ENCODE peak calls at places on chromosomes 7 and 10, in nine cellular contexts. One of them, this sample, is unnamed.

GRCh38 chr10:105181616-105182015 is 540.5 kb downstream of the SORCS3 start:
- DNase-seq in lower leg skin: no peak
- DNase-seq in kidney: no peak
- DNase-seq in SK-N-SH: no peak
- DNase-seq in OCI-LY7: no peak
- DNase-seq in H1: no peak
- DNase-seq in heart right ventricle: no peak
- DNase-seq in AG04450: no peak
- DNase-seq in fibroblast of lung: no peak
- DNase-seq in this sample: no peak

GRCh38 chr10:119412831-119413737 is 129.4 kb downstream of the RGS10 start:
- DNase-seq in lower leg skin: no peak
- DNase-seq in kidney: peak; percentile 73
- DNase-seq in SK-N-SH: peak; percentile 87
- DNase-seq in OCI-LY7: no peak
- DNase-seq in H1: no peak
- DNase-seq in heart right ventricle: no peak
- DNase-seq in AG04450: no peak
- DNase-seq in fibroblast of lung: peak; percentile 65
- DNase-seq in this sample: no peak

GRCh38 chr10:92822060-92822634 is 26.2 kb upstream of the EXOC6 start:
- DNase-seq in lower leg skin: no peak
- DNase-seq in kidney: no peak
- DNase-seq in SK-N-SH: no peak
- DNase-seq in OCI-LY7: no peak
- DNase-seq in H1: no peak
- DNase-seq in heart right ventricle: no peak
- DNase-seq in AG04450: peak; percentile 73
- DNase-seq in fibroblast of lung: peak; percentile 89
- DNase-seq in this sample: no peak

GRCh38 chr7:38492010-38492409 is 139.2 kb downstream of the AMPH start:
- DNase-seq in lower leg skin: no peak
- DNase-seq in kidney: no peak
- DNase-seq in SK-N-SH: no peak
- DNase-seq in OCI-LY7: no peak
- DNase-seq in H1: no peak
- DNase-seq in heart right ventricle: no peak
- DNase-seq in AG04450: no peak
- DNase-seq in fibroblast of lung: no peak
- DNase-seq in this sample: no peak

GRCh38 chr7:76372984-76373833 is 14.4 kb upstream of the YWHAG start:
- DNase-seq in lower leg skin: no peak
- DNase-seq in kidney: peak; percentile 28
- DNase-seq in SK-N-SH: no peak
- DNase-seq in OCI-LY7: no peak
- DNase-seq in H1: no peak
- DNase-seq in heart right ventricle: no peak
- DNase-seq in AG04450: peak; percentile 51
- DNase-seq in fibroblast of lung: peak; percentile 57
- DNase-seq in this sample: no peak

GRCh38 chr7:156055206-156055822 is 243.1 kb upstream of the SHH start:
- DNase-seq in lower leg skin: no peak
- DNase-seq in kidney: no peak
- DNase-seq in SK-N-SH: no peak
- DNase-seq in OCI-LY7: no peak
- DNase-seq in H1: no peak
- DNase-seq in heart right ventricle: no peak
- DNase-seq in AG04450: no peak
- DNase-seq in fibroblast of lung: no peak
- DNase-seq in this sample: no peak

GRCh38 chr7:139726485-139726869 is 51.3 kb downstream of the HIPK2 start:
- DNase-seq in lower leg skin: no peak
- DNase-seq in kidney: no peak
- DNase-seq in SK-N-SH: no peak
- DNase-seq in OCI-LY7: no peak
- DNase-seq in H1: no peak
- DNase-seq in heart right ventricle: no peak
- DNase-seq in AG04450: no peak
- DNase-seq in fibroblast of lung: peak; percentile 50
- DNase-seq in this sample: no peak

GRCh38 chr10:51860257-51860656 is 160.9 kb upstream of the CSTF2T start:
- DNase-seq in lower leg skin: peak; percentile 74
- DNase-seq in kidney: no peak
- DNase-seq in SK-N-SH: no peak
- DNase-seq in OCI-LY7: no peak
- DNase-seq in H1: no peak
- DNase-seq in heart right ventricle: no peak
- DNase-seq in AG04450: no peak
- DNase-seq in fibroblast of lung: peak; percentile 80
- DNase-seq in this sample: no peak

GRCh38 chr7:155457544-155458316 is at the start of gene EN2:
- DNase-seq in lower leg skin: no peak
- DNase-seq in kidney: peak; percentile 71
- DNase-seq in SK-N-SH: peak; percentile 75
- DNase-seq in OCI-LY7: no peak
- DNase-seq in H1: no peak
- DNase-seq in heart right ventricle: no peak
- DNase-seq in AG04450: no peak
- DNase-seq in fibroblast of lung: no peak
- DNase-seq in this sample: no peak

GRCh38 chr10:95661818-95662217 is 5.3 kb upstream of the ALDH18A1 start:
- DNase-seq in lower leg skin: no peak
- DNase-seq in kidney: no peak
- DNase-seq in SK-N-SH: no peak
- DNase-seq in OCI-LY7: no peak
- DNase-seq in H1: no peak
- DNase-seq in heart right ventricle: no peak
- DNase-seq in AG04450: no peak
- DNase-seq in fibroblast of lung: no peak
- DNase-seq in this sample: no peak

GRCh38 chr10:64896582-64896981 is 1375.4 kb downstream of the REEP3 start:
- DNase-seq in lower leg skin: no peak
- DNase-seq in kidney: no peak
- DNase-seq in SK-N-SH: no peak
- DNase-seq in OCI-LY7: no peak
- DNase-seq in H1: no peak
- DNase-seq in heart right ventricle: no peak
- DNase-seq in AG04450: no peak
- DNase-seq in fibroblast of lung: no peak
- DNase-seq in this sample: no peak

GRCh38 chr7:67019562-67020390 is 23.1 kb downstream of the TYW1 start:
- DNase-seq in lower leg skin: no peak
- DNase-seq in kidney: no peak
- DNase-seq in SK-N-SH: peak; percentile 36
- DNase-seq in OCI-LY7: no peak
- DNase-seq in H1: no peak
- DNase-seq in heart right ventricle: no peak
- DNase-seq in AG04450: no peak
- DNase-seq in fibroblast of lung: no peak
- DNase-seq in this sample: no peak

DNA sequence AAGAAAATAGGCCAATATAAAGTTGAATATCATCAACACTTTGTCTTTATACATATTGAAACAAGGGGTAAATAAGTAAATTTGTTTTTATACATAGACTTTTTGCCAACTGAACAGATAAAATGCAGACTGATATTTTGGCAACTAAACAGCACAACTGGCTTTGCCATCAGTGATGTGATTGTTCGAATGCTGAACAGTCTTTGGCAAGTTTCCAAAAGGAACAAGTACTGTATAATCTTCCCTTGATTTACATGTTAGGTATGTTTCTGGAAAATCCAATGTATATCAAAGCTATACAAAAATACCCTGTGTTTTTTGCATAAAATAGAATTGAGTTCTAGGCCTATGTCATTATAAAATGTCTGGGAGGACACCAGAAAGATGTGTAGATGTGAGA is 18.2 kb upstream of the ANKRD1 start:
- DNase-seq in lower leg skin: no peak
- DNase-seq in kidney: no peak
- DNase-seq in SK-N-SH: no peak
- DNase-seq in OCI-LY7: no peak
- DNase-seq in H1: no peak
- DNase-seq in heart right ventricle: no peak
- DNase-seq in AG04450: no peak
- DNase-seq in fibroblast of lung: no peak
- DNase-seq in this sample: no peak
- H3K4me3 ChIP-seq in lower leg skin: no peak overlapping the region
- H3K4me3 ChIP-seq in kidney: no peak overlapping the region
- H3K4me3 ChIP-seq in SK-N-SH: no peak overlapping the region
- H3K4me3 ChIP-seq in OCI-LY7: no peak overlapping the region
- H3K4me3 ChIP-seq in H1: no peak overlapping the region
- H3K4me3 ChIP-seq in heart right ventricle: no peak overlapping the region
- H3K4me3 ChIP-seq in AG04450: no peak overlapping the region
- H3K4me3 ChIP-seq in fibroblast of lung: no peak overlapping the region
- H3K4me3 ChIP-seq in this sample: no peak overlapping the region

GRCh38 chr7:106423111-106423510 is 138.3 kb upstream of the NAMPT start:
- DNase-seq in lower leg skin: no peak
- DNase-seq in kidney: no peak
- DNase-seq in SK-N-SH: no peak
- DNase-seq in OCI-LY7: no peak
- DNase-seq in H1: no peak
- DNase-seq in heart right ventricle: no peak
- DNase-seq in AG04450: no peak
- DNase-seq in fibroblast of lung: no peak
- DNase-seq in this sample: no peak

GRCh38 chr7:106423836-106424475 is 139.2 kb upstream of the NAMPT start:
- DNase-seq in lower leg skin: no peak
- DNase-seq in kidney: no peak
- DNase-seq in SK-N-SH: no peak
- DNase-seq in OCI-LY7: no peak
- DNase-seq in H1: no peak
- DNase-seq in heart right ventricle: no peak
- DNase-seq in AG04450: no peak
- DNase-seq in fibroblast of lung: no peak
- DNase-seq in this sample: no peak

GRCh38 chr7:106424476-106425016 is 139.8 kb upstream of the NAMPT start:
- DNase-seq in lower leg skin: no peak
- DNase-seq in kidney: no peak
- DNase-seq in SK-N-SH: no peak
- DNase-seq in OCI-LY7: no peak
- DNase-seq in H1: no peak
- DNase-seq in heart right ventricle: no peak
- DNase-seq in AG04450: no peak
- DNase-seq in fibroblast of lung: no peak
- DNase-seq in this sample: no peak

GRCh38 chr7:106426803-106427202 is 142.0 kb upstream of the NAMPT start:
- DNase-seq in lower leg skin: no peak
- DNase-seq in kidney: no peak
- DNase-seq in SK-N-SH: no peak
- DNase-seq in OCI-LY7: no peak
- DNase-seq in H1: no peak
- DNase-seq in heart right ventricle: no peak
- DNase-seq in AG04450: no peak
- DNase-seq in fibroblast of lung: no peak
- DNase-seq in this sample: no peak

DNA sequence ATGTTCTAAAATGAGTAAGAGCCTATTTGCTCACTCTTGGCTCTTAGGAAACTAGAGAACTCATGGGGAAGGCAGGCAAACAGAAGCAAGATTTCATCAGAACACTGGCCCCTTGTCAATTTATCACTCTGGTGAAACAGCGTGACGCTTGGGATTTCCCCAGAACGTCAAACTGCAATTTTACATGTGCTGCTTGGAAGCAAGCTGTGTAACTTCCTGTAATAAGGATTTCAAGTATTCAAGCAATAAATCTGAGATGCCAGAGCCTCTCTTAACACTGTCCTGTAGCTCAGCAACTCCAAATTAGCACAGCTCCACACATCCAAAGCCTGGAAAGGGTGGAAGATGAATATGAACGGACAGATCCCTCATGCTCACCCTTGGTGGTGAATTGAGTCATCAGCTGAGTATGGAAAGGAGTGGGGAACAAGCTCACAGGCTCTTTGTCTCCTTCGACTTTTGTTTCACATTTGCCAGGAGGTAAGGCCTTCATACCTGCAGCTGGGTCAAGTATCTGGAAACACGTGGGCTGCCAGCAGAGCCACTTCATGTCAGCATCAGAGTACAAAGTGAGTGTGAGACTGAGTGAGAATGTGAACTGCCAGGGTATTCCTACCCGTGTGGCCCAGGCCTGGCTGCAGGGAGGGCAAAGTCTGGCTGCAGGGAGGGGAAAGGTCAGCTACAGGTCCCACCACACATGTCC is 140.4 kb upstream of the NAMPT start:
- DNase-seq in lower leg skin: peak; percentile 95
- DNase-seq in kidney: peak; percentile 82
- DNase-seq in SK-N-SH: no peak
- DNase-seq in OCI-LY7: no peak
- DNase-seq in H1: no peak
- DNase-seq in heart right ventricle: no peak
- DNase-seq in AG04450: peak; percentile 98
- DNase-seq in fibroblast of lung: peak; percentile 100
- DNase-seq in this sample: peak; percentile 60
- H3K4me3 ChIP-seq in lower leg skin: no peak overlapping the region
- H3K4me3 ChIP-seq in kidney: no peak overlapping the region
- H3K4me3 ChIP-seq in SK-N-SH: peak overlapping the region; percentile 7
- H3K4me3 ChIP-seq in OCI-LY7: no peak overlapping the region
- H3K4me3 ChIP-seq in H1: no peak overlapping the region
- H3K4me3 ChIP-seq in heart right ventricle: no peak overlapping the region
- H3K4me3 ChIP-seq in AG04450: peak overlapping the region; percentile 32
- H3K4me3 ChIP-seq in fibroblast of lung: no peak overlapping the region
- H3K4me3 ChIP-seq in this sample: peak overlapping the region; percentile 12

DNA sequence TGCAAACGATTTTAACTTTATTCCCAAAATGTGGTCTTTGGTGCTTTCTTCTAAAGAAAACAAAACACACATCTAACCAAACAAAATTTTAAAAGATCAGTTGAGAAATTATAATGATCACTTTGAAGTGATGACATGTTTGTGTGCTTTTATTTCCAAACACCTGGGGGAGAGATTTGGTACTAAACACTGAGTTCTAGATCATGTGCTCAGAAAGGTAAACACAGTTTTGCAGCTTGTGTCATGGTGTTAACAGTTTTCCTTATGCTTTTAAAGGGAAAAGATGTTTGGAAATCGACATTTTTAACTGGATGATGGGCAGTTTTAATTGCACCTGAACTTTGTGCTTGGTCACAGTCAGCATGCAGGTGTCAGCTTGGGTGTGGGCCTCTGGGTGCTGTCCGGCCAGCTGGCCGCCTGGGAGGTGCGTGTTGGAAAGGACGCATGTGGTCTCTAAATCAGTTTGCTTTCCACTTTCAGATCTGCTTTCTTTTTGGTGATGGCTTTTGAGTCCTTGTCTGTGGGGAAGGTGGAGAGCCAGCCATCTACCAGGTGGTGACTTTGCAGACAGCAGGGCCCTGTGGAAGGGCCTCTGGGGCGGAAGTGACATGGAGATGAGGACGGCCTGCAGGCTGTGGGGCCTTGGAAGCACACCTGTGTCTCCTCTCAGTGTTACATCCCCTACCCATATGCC is 59.2 kb downstream of the WDR37 start:
- DNase-seq in lower leg skin: no peak
- DNase-seq in kidney: no peak
- DNase-seq in SK-N-SH: no peak
- DNase-seq in OCI-LY7: peak; percentile 35
- DNase-seq in H1: no peak
- DNase-seq in heart right ventricle: no peak
- DNase-seq in AG04450: no peak
- DNase-seq in fibroblast of lung: no peak
- DNase-seq in this sample: no peak
- H3K4me3 ChIP-seq in lower leg skin: no peak overlapping the region
- H3K4me3 ChIP-seq in kidney: no peak overlapping the region
- H3K4me3 ChIP-seq in SK-N-SH: no peak overlapping the region
- H3K4me3 ChIP-seq in OCI-LY7: no peak overlapping the region
- H3K4me3 ChIP-seq in H1: no peak overlapping the region
- H3K4me3 ChIP-seq in heart right ventricle: no peak overlapping the region
- H3K4me3 ChIP-seq in AG04450: no peak overlapping the region
- H3K4me3 ChIP-seq in fibroblast of lung: no peak overlapping the region
- H3K4me3 ChIP-seq in this sample: no peak overlapping the region

GRCh38 chr10:44989621-44990301 is 11.0 kb upstream of the ZNF22 start:
- DNase-seq in lower leg skin: peak; percentile 12
- DNase-seq in kidney: peak; percentile 53
- DNase-seq in SK-N-SH: no peak
- DNase-seq in OCI-LY7: no peak
- DNase-seq in H1: no peak
- DNase-seq in heart right ventricle: peak; percentile 58
- DNase-seq in AG04450: no peak
- DNase-seq in fibroblast of lung: no peak
- DNase-seq in this sample: no peak
- H3K4me3 ChIP-seq in lower leg skin: no peak overlapping the region
- H3K4me3 ChIP-seq in kidney: no peak overlapping the region
- H3K4me3 ChIP-seq in SK-N-SH: no peak overlapping the region
- H3K4me3 ChIP-seq in OCI-LY7: no peak overlapping the region
- H3K4me3 ChIP-seq in H1: peak overlapping the region; percentile 16
- H3K4me3 ChIP-seq in heart right ventricle: no peak overlapping the region
- H3K4me3 ChIP-seq in AG04450: no peak overlapping the region
- H3K4me3 ChIP-seq in fibroblast of lung: no peak overlapping the region
- H3K4me3 ChIP-seq in this sample: no peak overlapping the region

This sample was measured in GM06990.